ENCODE peak calls at places on chromosomes 3 and 15, in five cellular contexts. S, O, Q, M and E are unnamed samples. For H3K36me3 and H3K27me3, the result is how much of the 10 kb centered on the place peaks cover.

GRCh38 chr15:100703032-100703578 is 100.7 kb downstream of the ASB7 start:
- DNase-seq in Q (peak), M (peak), O (no peak), S (no peak), E (no peak)

GRCh38 chr3:54008099-54008498 is 114.3 kb upstream of the CACNA2D3 start:
- DNase-seq in S (no peak), M (no peak), Q (peak), O (no peak), E (peak)

GRCh38 chr3:46717447-46718231 is at the start of gene PRSS50:
- DNase-seq in O (no peak), Q (peak), M (no peak), S (no peak), E (peak)

GRCh38 chr3:125220681-125221429 is 8.3 kb upstream of the SLC12A8 start:
- DNase-seq in M (no peak), O (no peak), S (no peak), Q (peak), E (no peak)

GRCh38 chr3:43948013-43948412 is 257.3 kb downstream of the ABHD5 start:
- DNase-seq in O (no peak), M (no peak), S (no peak), Q (no peak), E (no peak)

GRCh38 chr15:82585072-82585471 is 44.8 kb upstream of the RPS17 start:
- DNase-seq in M (no peak), O (no peak), S (no peak), Q (peak), E (peak)

GRCh38 chr15:82549199-82549665 is 9.0 kb upstream of the RPS17 start:
- DNase-seq in M (no peak), O (no peak), Q (no peak), S (no peak), E (no peak)

GRCh38 chr15:56725386-56725785 is 7.9 kb downstream of the ZNF280D start:
- DNase-seq in Q (no peak), M (no peak), O (no peak), S (no peak), E (no peak)

GRCh38 chr15:66269326-66270090 is 16.0 kb upstream of the MEGF11 start:
- DNase-seq in M (peak), O (no peak), Q (peak), S (no peak), E (peak)

DNA sequence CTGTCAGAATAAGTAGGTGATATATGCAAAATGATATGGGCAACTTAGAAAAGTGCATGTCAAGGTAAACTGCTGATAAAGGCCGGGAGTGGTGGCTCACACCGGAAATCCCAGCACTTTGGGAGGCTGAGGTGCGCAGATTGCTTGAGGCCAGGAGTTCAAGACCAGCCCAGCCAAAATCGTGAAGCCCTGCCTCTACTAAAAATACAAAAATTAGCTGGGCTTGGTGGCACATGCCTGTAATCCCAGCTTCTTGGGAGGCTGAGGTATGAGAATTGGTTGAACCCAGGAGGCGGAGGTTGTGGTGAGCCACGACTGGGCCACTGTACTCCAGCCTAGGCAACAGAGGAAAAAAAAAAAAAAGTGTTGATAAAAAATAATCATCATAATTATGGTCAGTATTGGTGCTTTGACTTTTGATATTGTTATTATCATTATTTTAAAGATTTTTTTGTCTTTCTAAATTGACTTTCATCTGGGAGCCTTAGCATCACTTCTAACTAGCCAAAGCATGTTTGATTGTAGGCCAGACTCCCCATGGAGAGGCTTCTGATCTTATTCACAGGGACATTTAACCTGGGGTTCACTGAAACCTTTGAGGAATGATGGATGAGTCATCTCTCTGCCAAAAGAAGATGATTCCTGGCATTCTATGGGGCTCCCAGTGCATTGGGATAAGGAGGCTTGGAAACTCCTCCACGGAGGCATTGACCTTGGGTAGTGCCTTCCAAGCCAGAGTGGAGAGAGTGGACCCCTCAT is 5.6 kb downstream of the ZBTB38 start:
- DNase-seq in M (no peak), Q (no peak), S (no peak), O (no peak), E (no peak)
- H3K36me3 ChIP-seq in M (under half), Q (under half), S (under half), O (under half), E (under half)

DNA sequence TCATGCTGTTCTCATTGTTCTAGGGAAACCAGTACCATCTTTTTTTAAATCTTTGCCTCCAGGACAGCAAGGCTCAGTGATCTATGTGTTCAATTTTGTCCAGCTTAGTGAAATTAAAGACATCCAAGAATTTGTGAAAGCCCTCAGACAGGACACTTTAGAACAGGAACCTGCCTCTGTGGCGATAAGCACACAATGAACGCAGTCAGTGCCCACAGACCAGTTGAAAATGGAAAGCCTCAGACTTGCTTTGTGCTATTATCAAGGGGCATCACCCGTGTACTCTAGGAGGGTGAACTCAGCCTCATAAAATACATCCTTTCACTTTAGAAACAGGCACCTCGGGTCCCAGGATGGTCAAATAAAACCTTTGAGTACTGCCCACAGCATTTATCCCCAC is 20.1 kb downstream of the EID1 start:
- DNase-seq in S (no peak), Q (no peak), O (no peak), M (no peak), E (no peak)
- H3K4me3 ChIP-seq in S (no peak), Q (no peak), O (no peak), M (peak), E (no peak)

GRCh38 chr15:74124196-74124595 is 6.2 kb upstream of the ISLR2 start:
- DNase-seq in Q (no peak), S (no peak), M (no peak), O (no peak), E (no peak)

GRCh38 chr15:74122403-74123130 is 7.8 kb upstream of the ISLR2 start:
- DNase-seq in M (no peak), O (no peak), S (no peak), Q (no peak), E (no peak)

GRCh38 chr15:74121858-74122257 is 8.5 kb upstream of the ISLR2 start:
- DNase-seq in Q (no peak), O (no peak), M (no peak), S (no peak), E (no peak)

GRCh38 chr15:74123685-74124084 is 6.7 kb upstream of the ISLR2 start:
- DNase-seq in Q (no peak), M (no peak), S (no peak), O (no peak), E (no peak)

GRCh38 chr15:74123131-74123429 is 7.3 kb upstream of the ISLR2 start:
- DNase-seq in S (no peak), M (no peak), Q (no peak), O (no peak), E (peak)
- H3K27me3 ChIP-seq in S (under half), M (under half), Q (under half), O (half or more), E (under half)

DNA sequence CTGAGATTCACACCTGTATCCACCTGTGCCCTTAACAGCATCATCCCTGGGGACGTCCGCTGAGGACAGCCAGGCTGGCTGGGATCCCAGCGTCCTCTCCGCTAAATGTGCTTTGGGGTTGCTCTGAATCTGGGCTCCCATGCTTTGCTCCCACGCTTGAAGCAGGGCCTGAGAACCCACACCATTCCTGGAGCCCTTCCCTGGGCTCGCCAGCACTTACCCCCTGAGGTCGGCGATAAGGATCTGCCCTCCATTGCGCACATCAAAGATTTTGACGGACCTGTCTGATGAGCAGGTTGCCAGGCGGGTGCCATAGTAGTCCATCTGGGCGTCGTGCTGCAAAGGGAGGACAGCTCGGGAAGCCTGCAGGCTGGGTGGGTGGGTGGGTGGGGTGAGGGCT is 5.8 kb downstream of the SEC13 start:
- DNase-seq in S (no peak), O (no peak), Q (no peak), M (no peak), E (no peak)
- H3K36me3 ChIP-seq in S (half or more), O (half or more), Q (half or more), M (half or more), E (half or more)

DNA sequence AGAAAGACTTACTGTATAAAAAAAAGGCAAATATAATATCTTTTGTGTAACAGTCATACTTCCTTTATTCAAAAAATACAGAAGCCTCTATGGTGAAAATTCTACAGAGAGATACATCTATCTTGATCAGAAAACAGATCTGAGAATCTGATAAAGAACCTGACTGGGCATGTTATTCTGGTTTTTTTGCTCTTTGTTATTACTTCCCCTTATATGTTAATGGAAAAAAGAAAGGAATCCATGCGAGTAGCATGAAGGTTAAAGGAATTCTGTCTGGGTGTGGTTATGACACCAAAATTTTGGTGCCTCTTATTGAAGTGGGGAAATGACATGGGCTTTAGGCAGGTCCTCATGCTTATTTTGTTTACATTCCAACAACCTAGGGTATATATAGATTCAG is 81.7 kb downstream of the BCHE start:
- DNase-seq in Q (no peak), M (no peak), S (no peak), O (no peak), E (no peak)
- H3K4me3 ChIP-seq in Q (no peak), M (no peak), S (no peak), O (no peak), E (no peak)

GRCh38 chr3:10995871-10996270 is 3.3 kb downstream of the SLC6A1 start:
- DNase-seq in M (no peak), Q (no peak), O (no peak), S (no peak), E (no peak)

GRCh38 chr3:10997196-10997595 is 4.6 kb downstream of the SLC6A1 start:
- DNase-seq in O (no peak), Q (no peak), M (no peak), S (no peak), E (no peak)

GRCh38 chr3:10998542-10998941 is 6.0 kb downstream of the SLC6A1 start:
- DNase-seq in Q (no peak), O (no peak), M (no peak), S (no peak), E (no peak)

GRCh38 chr3:10994311-10994710 is 1.8 kb downstream of the SLC6A1 start:
- DNase-seq in S (no peak), Q (no peak), O (no peak), M (no peak), E (no peak)

DNA sequence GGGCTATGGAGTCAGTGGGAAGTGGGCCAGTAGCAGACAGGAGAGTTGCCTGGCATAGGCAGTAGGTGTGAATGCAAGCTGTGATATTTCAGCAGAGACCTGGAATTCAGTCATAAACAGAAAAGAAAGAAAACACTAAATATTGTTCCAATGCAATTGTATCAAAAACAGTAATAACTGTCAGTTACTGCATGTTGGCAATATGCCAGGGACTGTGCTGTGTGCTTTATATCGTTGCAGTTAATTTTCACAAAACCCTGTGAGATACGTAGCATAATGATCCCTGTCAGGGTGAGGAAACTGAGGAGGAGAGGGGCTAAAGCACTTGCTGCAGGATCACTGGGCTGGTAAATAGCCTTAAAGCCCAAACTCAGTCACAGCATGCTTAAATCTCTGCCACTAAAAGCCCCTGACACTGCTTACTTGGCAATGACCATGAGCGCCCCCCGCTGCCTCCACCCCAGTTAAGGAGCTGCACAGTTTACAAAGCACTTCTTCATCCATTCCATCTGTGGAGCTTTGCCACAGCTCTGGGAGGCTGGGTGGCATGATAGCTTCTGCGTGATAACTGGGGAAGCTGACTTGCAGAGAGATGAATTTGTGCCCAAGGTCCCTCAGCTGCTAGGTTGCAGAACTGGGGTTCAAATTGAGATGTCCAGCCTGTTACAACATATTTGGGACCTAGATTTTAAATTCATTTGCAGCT is 4.0 kb downstream of the SLC6A1 start:
- DNase-seq in M (no peak), O (no peak), S (no peak), Q (no peak), E (no peak)
- H3K27me3 ChIP-seq in M (under half), O (half or more), S (under half), Q (half or more), E (under half)

GRCh38 chr15:89195836-89196235 is 25.5 kb downstream of the RLBP1 start:
- DNase-seq in M (no peak), S (no peak), Q (peak), O (no peak), E (no peak)

GRCh38 chr15:89196241-89196640 is 25.1 kb downstream of the RLBP1 start:
- DNase-seq in M (no peak), O (no peak), S (no peak), Q (no peak), E (no peak)

GRCh38 chr15:89196994-89197393 is 24.4 kb downstream of the RLBP1 start:
- DNase-seq in M (no peak), S (no peak), O (no peak), Q (no peak), E (no peak)

GRCh38 chr15:89192771-89193170 is 28.6 kb downstream of the RLBP1 start:
- DNase-seq in M (no peak), Q (peak), O (no peak), S (no peak), E (no peak)

DNA sequence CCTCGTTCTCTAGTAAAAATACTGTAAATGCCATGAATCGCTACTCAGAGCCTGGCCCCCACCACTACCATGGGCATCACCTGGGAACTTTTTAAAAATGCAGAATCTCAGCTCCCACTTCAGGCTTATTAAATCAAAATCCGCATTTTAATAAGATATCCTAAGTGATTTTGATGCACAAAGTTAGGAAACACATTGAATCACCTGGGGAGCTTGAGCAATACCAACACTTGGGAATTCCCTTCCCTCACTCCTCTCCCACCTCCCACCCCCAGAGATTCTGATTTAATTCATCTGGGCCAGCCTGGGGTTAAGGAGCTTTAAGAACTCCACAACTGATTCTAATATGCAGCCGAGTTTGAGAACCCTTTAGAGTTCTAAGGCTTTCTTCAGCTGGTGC is 26.8 kb downstream of the RLBP1 start:
- DNase-seq in S (no peak), O (no peak), Q (no peak), M (no peak), E (no peak)
- H3K36me3 ChIP-seq in S (half or more), O (half or more), Q (under half), M (half or more), E (under half)

GRCh38 chr15:75869446-75869845 is 26.2 kb downstream of the UBE2Q2 start:
- DNase-seq in S (no peak), Q (no peak), O (no peak), M (no peak), E (no peak)

GRCh38 chr15:75868019-75868418 is 24.8 kb downstream of the UBE2Q2 start:
- DNase-seq in S (no peak), O (no peak), M (no peak), Q (no peak), E (no peak)

GRCh38 chr15:75864213-75865059 is 21.2 kb downstream of the UBE2Q2 start:
- DNase-seq in O (no peak), Q (peak), S (no peak), M (no peak), E (no peak)

GRCh38 chr15:75866916-75867315 is 23.7 kb downstream of the UBE2Q2 start:
- DNase-seq in O (no peak), S (no peak), Q (no peak), M (no peak), E (no peak)

GRCh38 chr15:75867428-75867827 is 24.2 kb downstream of the UBE2Q2 start:
- DNase-seq in M (no peak), Q (no peak), S (no peak), O (no peak), E (no peak)
- H3K4me3 ChIP-seq in M (no peak), Q (no peak), S (no peak), O (no peak), E (no peak)

GRCh38 chr3:128432301-128432897 is 34.3 kb downstream of the DNAJB8 start:
- DNase-seq in M (no peak), O (no peak), Q (no peak), S (no peak), E (peak)
- H3K27me3 ChIP-seq in M (under half), O (half or more), Q (half or more), S (under half), E (under half)

GRCh38 chr15:80482686-80483085 is 78.5 kb downstream of the ARNT2 start:
- DNase-seq in O (no peak), M (no peak), S (no peak), Q (no peak), E (no peak)

GRCh38 chr15:80487884-80488283 is 83.7 kb downstream of the ARNT2 start:
- DNase-seq in M (no peak), Q (no peak), S (no peak), O (no peak), E (no peak)

GRCh38 chr15:80483656-80484055 is 79.5 kb downstream of the ARNT2 start:
- DNase-seq in O (no peak), M (no peak), Q (peak), S (no peak), E (no peak)

GRCh38 chr15:80484312-80484981 is 80.3 kb downstream of the ARNT2 start:
- DNase-seq in O (no peak), M (no peak), Q (peak), S (no peak), E (no peak)

GRCh38 chr15:80485370-80486164 is 81.4 kb downstream of the ARNT2 start:
- DNase-seq in S (no peak), Q (no peak), M (no peak), O (no peak), E (no peak)
- H3K36me3 ChIP-seq in S (under half), Q (under half), M (under half), O (under half), E (under half)